ENCODE peak calls at places on chromosomes 13 and 19, in eight cellular contexts. Q is DMS153; O is C1 segment of cervical spinal cord; X is glutamatergic neuron; Z is stromal cell of bone marrow; R is naive thymus-derived CD4-positive, alpha-beta T cell; V is activated gamma-delta T cell; B is ACHN. G is an unnamed sample.

GRCh38 chr13:73337511-73337910 is 278.7 kb downstream of the KLF5 start:
- DNase-seq in Q (no peak), O (no peak), X (no peak), Z (no peak), R (no peak), V (no peak), B (no peak), G (no peak)

GRCh38 chr19:37572203-37572602 is 22.4 kb downstream of the ZNF571 start:
- DNase-seq in Q (no peak), O (no peak), X (no peak), Z (peak; percentile 4), R (no peak), V (no peak), B (no peak), G (no peak)

GRCh38 chr19:45471116-45471865 is 3.5 kb downstream of the FOSB start:
- DNase-seq in Q (no peak), O (no peak), X (no peak), Z (no peak), R (no peak), V (no peak), B (no peak), G (no peak)

GRCh38 chr19:33192010-33192409 is 2.1 kb upstream of the LRP3 start:
- DNase-seq in Q (no peak), O (no peak), X (no peak), Z (no peak), R (no peak), V (no peak), B (no peak), G (peak; percentile 30)

GRCh38 chr19:35348909-35349611 is 1.4 kb downstream of the FFAR1 start:
- DNase-seq in Q (no peak), O (no peak), X (no peak), Z (no peak), R (no peak), V (no peak), B (no peak), G (peak; percentile 0)

GRCh38 chr19:39078436-39079200 is 5.5 kb upstream of the ACP7 start:
- DNase-seq in Q (no peak), O (peak; percentile 28), X (no peak), Z (peak; percentile 99), R (no peak), V (no peak), B (peak; percentile 86), G (peak; percentile 100)

GRCh38 chr13:32624441-32624840 is 38.2 kb downstream of the PDS5B start:
- DNase-seq in Q (no peak), O (no peak), X (no peak), Z (no peak), R (no peak), V (no peak), B (no peak), G (no peak)

GRCh38 chr13:25469179-25469545 is 97.4 kb downstream of the ATP8A2 start:
- DNase-seq in Q (no peak), O (no peak), X (no peak), Z (no peak), R (no peak), V (no peak), B (no peak), G (no peak)

GRCh38 chr19:34576292-34576691 is 94.7 kb downstream of the WTIP start:
- DNase-seq in Q (no peak), O (no peak), X (no peak), Z (no peak), R (no peak), V (no peak), B (no peak), G (no peak)

GRCh38 chr19:46015080-46015960 is 7.5 kb downstream of the PGLYRP1 start:
- DNase-seq in Q (peak; percentile 59), O (no peak), X (peak; percentile 76), Z (no peak), R (peak; percentile 56), V (peak; percentile 41), B (peak; percentile 83), G (no peak)